ENCODE peak calls at places on chromosomes 6 and 20, in four cellular contexts. One of them, this sample, is unnamed.

GRCh38 chr6:22350109-22350508 is 53.3 kb upstream of the PRL start:
- DNase-seq in AG04450: no peak
- DNase-seq in GM23338: no peak
- DNase-seq in lower leg skin: no peak
- DNase-seq in this sample: no peak

GRCh38 chr6:138593100-138593877 is 94.0 kb upstream of the NHSL1 start:
- DNase-seq in AG04450: peak
- DNase-seq in GM23338: peak
- DNase-seq in lower leg skin: peak
- DNase-seq in this sample: peak

GRCh38 chr20:47173596-47174216 is 182.8 kb downstream of the ZMYND8 start:
- DNase-seq in AG04450: no peak
- DNase-seq in GM23338: peak
- DNase-seq in lower leg skin: no peak
- DNase-seq in this sample: no peak

GRCh38 chr6:31689249-31690110 is 8.6 kb upstream of the LY6G5C start:
- DNase-seq in AG04450: no peak
- DNase-seq in GM23338: peak
- DNase-seq in lower leg skin: no peak
- DNase-seq in this sample: no peak

GRCh38 chr6:106373502-106374239 is 13.2 kb downstream of the CRYBG1 start:
- DNase-seq in AG04450: no peak
- DNase-seq in GM23338: no peak
- DNase-seq in lower leg skin: no peak
- DNase-seq in this sample: no peak

GRCh38 chr6:44080561-44081521 is 46.4 kb downstream of the MRPL14 start:
- DNase-seq in AG04450: no peak
- DNase-seq in GM23338: no peak
- DNase-seq in lower leg skin: no peak
- DNase-seq in this sample: no peak

GRCh38 chr6:170049641-170050491 is 241.0 kb downstream of the DLL1 start:
- DNase-seq in AG04450: peak
- DNase-seq in GM23338: no peak
- DNase-seq in lower leg skin: peak
- DNase-seq in this sample: peak

GRCh38 chr6:134754013-134754690 is 195.7 kb downstream of the ALDH8A1 start:
- DNase-seq in AG04450: no peak
- DNase-seq in GM23338: no peak
- DNase-seq in lower leg skin: no peak
- DNase-seq in this sample: no peak

GRCh38 chr6:63567966-63568365 is 4.3 kb upstream of the LOC128125822 start:
- DNase-seq in AG04450: no peak
- DNase-seq in GM23338: no peak
- DNase-seq in lower leg skin: no peak
- DNase-seq in this sample: no peak

GRCh38 chr6:143187173-143187908 is 126.7 kb downstream of the AIG1 start:
- DNase-seq in AG04450: peak
- DNase-seq in GM23338: no peak
- DNase-seq in lower leg skin: peak
- DNase-seq in this sample: peak

GRCh38 chr6:50821431-50822077 is 2.9 kb downstream of the TFAP2B start:
- DNase-seq in AG04450: no peak
- DNase-seq in GM23338: no peak
- DNase-seq in lower leg skin: no peak
- DNase-seq in this sample: no peak

GRCh38 chr6:28638915-28639314 is 113.2 kb downstream of the GPX5 start:
- DNase-seq in AG04450: no peak
- DNase-seq in GM23338: no peak
- DNase-seq in lower leg skin: no peak
- DNase-seq in this sample: no peak

GRCh38 chr6:13508711-13509705 is 21.6 kb upstream of the GFOD1 start:
- DNase-seq in AG04450: no peak
- DNase-seq in GM23338: peak
- DNase-seq in lower leg skin: no peak
- DNase-seq in this sample: peak

GRCh38 chr6:131980791-131981623 is 29.8 kb upstream of the CCN2 start:
- DNase-seq in AG04450: no peak
- DNase-seq in GM23338: no peak
- DNase-seq in lower leg skin: no peak
- DNase-seq in this sample: no peak

GRCh38 chr20:41249781-41250281 is 67.7 kb downstream of the ZHX3 start:
- DNase-seq in AG04450: no peak
- DNase-seq in GM23338: peak
- DNase-seq in lower leg skin: no peak
- DNase-seq in this sample: no peak

GRCh38 chr20:37801921-37802320 is 101.0 kb upstream of the VSTM2L start:
- DNase-seq in AG04450: no peak
- DNase-seq in GM23338: no peak
- DNase-seq in lower leg skin: no peak
- DNase-seq in this sample: no peak

GRCh38 chr6:19478992-19479391 is 358.2 kb upstream of the ID4 start:
- DNase-seq in AG04450: no peak
- DNase-seq in GM23338: no peak
- DNase-seq in lower leg skin: no peak
- DNase-seq in this sample: peak

GRCh38 chr20:32585011-32585518 is at the start of gene NOL4L:
- DNase-seq in AG04450: no peak
- DNase-seq in GM23338: peak
- DNase-seq in lower leg skin: no peak
- DNase-seq in this sample: no peak

GRCh38 chr20:53606364-53606985 is 12.8 kb upstream of the ZNF217 start:
- DNase-seq in AG04450: no peak
- DNase-seq in GM23338: no peak
- DNase-seq in lower leg skin: peak
- DNase-seq in this sample: peak

GRCh38 chr20:10578607-10579006 is 95.2 kb downstream of the JAG1 start:
- DNase-seq in AG04450: no peak
- DNase-seq in GM23338: no peak
- DNase-seq in lower leg skin: no peak
- DNase-seq in this sample: no peak

GRCh38 chr6:26215200-26216014 is 128.2 kb downstream of the HFE start:
- DNase-seq in AG04450: no peak
- DNase-seq in GM23338: peak
- DNase-seq in lower leg skin: no peak
- DNase-seq in this sample: no peak

GRCh38 chr6:145887969-145888368 is 73.4 kb upstream of the FBXO30 start:
- DNase-seq in AG04450: no peak
- DNase-seq in GM23338: peak
- DNase-seq in lower leg skin: no peak
- DNase-seq in this sample: no peak

GRCh38 chr6:17987576-17988421 is at the start of gene KIF13A:
- DNase-seq in AG04450: no peak
- DNase-seq in GM23338: peak
- DNase-seq in lower leg skin: peak
- DNase-seq in this sample: no peak

GRCh38 chr20:42530855-42531674 is 658.6 kb downstream of the PTPRT start:
- DNase-seq in AG04450: no peak
- DNase-seq in GM23338: peak
- DNase-seq in lower leg skin: no peak
- DNase-seq in this sample: no peak

GRCh38 chr20:36824142-36824940 is 50.8 kb upstream of the DSN1 start:
- DNase-seq in AG04450: no peak
- DNase-seq in GM23338: no peak
- DNase-seq in lower leg skin: no peak
- DNase-seq in this sample: peak

GRCh38 chr6:107198631-107199416 is 83.5 kb upstream of the BEND3 start:
- DNase-seq in AG04450: no peak
- DNase-seq in GM23338: no peak
- DNase-seq in lower leg skin: no peak
- DNase-seq in this sample: no peak

GRCh38 chr6:116682334-116682712 is 1.3 kb downstream of the KPNA5 start:
- DNase-seq in AG04450: no peak
- DNase-seq in GM23338: no peak
- DNase-seq in lower leg skin: no peak
- DNase-seq in this sample: peak

GRCh38 chr6:132934496-132934895 is 120.1 kb downstream of the RPS12 start:
- DNase-seq in AG04450: no peak
- DNase-seq in GM23338: no peak
- DNase-seq in lower leg skin: no peak
- DNase-seq in this sample: no peak

GRCh38 chr6:67141012-67141411 is 1434.0 kb upstream of the EYS start:
- DNase-seq in AG04450: no peak
- DNase-seq in GM23338: no peak
- DNase-seq in lower leg skin: no peak
- DNase-seq in this sample: no peak

GRCh38 chr20:52923123-52923543 is 49.0 kb upstream of the TSHZ2 start:
- DNase-seq in AG04450: no peak
- DNase-seq in GM23338: peak
- DNase-seq in lower leg skin: peak
- DNase-seq in this sample: peak

GRCh38 chr6:82362144-82362543 is 1.5 kb upstream of the TPBG start:
- DNase-seq in AG04450: no peak
- DNase-seq in GM23338: no peak
- DNase-seq in lower leg skin: no peak
- DNase-seq in this sample: no peak
- H3K4me3 ChIP-seq in AG04450: peak
- H3K4me3 ChIP-seq in GM23338: peak
- H3K4me3 ChIP-seq in lower leg skin: no peak
- H3K4me3 ChIP-seq in this sample: peak

DNA sequence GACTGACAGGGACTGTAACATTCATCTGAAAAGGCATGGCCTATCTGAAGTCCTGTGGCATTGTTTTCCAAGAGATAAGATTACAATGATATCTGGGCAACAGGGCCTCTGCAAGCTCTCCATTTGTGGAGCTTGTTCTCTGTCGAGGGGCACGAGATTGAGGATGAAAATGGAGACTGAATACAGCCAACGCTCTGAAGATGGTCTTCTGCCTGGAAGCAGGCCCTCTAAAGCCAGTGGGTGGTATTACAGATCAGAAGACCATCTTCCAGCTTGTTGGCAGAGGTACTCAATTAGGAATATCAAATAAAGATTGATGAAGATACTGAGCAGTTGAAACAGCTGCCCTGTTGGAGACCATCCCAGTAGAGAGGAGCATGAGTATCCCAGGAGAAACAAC is 288.2 kb downstream of the CENPW start:
- DNase-seq in AG04450: no peak
- DNase-seq in GM23338: peak
- DNase-seq in lower leg skin: no peak
- DNase-seq in this sample: no peak
- TF ChIP-seq CTCF in AG04450: no peak
- TF ChIP-seq CTCF in GM23338: peak
- TF ChIP-seq CTCF in lower leg skin: no peak
- TF ChIP-seq CTCF in this sample: no peak

DNA sequence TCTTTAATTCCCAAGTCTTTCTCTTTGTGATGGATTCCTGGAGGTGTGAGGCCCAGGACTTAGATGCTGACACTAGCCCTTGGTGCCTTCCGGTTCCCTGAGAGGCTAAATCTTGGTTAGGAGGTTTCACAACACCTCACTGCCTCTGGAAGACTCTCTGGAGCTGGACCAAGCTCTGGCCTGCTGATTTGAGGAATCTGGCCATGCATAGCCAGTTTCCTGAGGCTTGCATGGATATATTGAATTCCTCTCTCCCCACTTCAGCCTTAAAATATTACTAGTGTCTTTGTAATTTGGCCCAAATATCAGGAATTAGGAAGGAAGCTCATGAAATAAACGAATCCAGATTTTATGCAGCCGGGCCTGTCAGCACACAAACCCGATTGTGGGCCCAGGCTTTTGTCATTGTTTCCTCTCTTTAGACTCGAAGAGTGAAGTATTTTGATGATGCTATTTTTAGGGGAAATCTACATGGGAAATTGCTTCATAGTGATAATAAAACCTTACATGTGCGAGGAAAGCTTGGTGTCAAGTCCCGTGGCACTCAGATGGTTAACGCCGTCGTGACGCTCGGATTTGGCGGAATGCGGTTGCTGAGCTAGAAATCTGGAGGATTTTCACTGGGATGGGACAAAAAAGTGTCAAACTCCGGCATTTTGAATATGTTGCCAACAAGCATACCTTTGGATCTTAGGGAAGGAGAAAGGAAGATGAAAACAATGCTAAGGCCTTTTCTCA is 144.4 kb downstream of the PHACTR3 start:
- DNase-seq in AG04450: no peak
- DNase-seq in GM23338: no peak
- DNase-seq in lower leg skin: no peak
- DNase-seq in this sample: no peak
- H3K4me3 ChIP-seq in AG04450: no peak
- H3K4me3 ChIP-seq in GM23338: no peak
- H3K4me3 ChIP-seq in lower leg skin: no peak
- H3K4me3 ChIP-seq in this sample: no peak

GRCh38 chr20:61919675-61920365 is 145.9 kb downstream of the TAF4 start:
- DNase-seq in AG04450: no peak
- DNase-seq in GM23338: no peak
- DNase-seq in lower leg skin: no peak
- DNase-seq in this sample: no peak

GRCh38 chr20:61916318-61916891 is 149.3 kb downstream of the TAF4 start:
- DNase-seq in AG04450: no peak
- DNase-seq in GM23338: no peak
- DNase-seq in lower leg skin: no peak
- DNase-seq in this sample: no peak

GRCh38 chr20:61917459-61917858 is 148.2 kb downstream of the TAF4 start:
- DNase-seq in AG04450: no peak
- DNase-seq in GM23338: no peak
- DNase-seq in lower leg skin: no peak
- DNase-seq in this sample: no peak

GRCh38 chr20:61919239-61919638 is 146.4 kb downstream of the TAF4 start:
- DNase-seq in AG04450: no peak
- DNase-seq in GM23338: no peak
- DNase-seq in lower leg skin: no peak
- DNase-seq in this sample: no peak

GRCh38 chr20:61918548-61918947 is 147.1 kb downstream of the TAF4 start:
- DNase-seq in AG04450: no peak
- DNase-seq in GM23338: peak
- DNase-seq in lower leg skin: no peak
- DNase-seq in this sample: no peak
- TF ChIP-seq CTCF in AG04450: no peak
- TF ChIP-seq CTCF in GM23338: peak
- TF ChIP-seq CTCF in lower leg skin: no peak
- TF ChIP-seq CTCF in this sample: no peak